ENCODE peak calls at places on chromosomes 1 and 21, in nine cellular contexts. B is transverse colon, P is GM23338, W is WERI-Rb-1, X is cardiac muscle cell, V is brain microvascular endothelial cell, Y is vagina, T is neural crest cell, N is lung. U is an unnamed sample.

GRCh38 chr1:6942990-6943389 is 157.7 kb downstream of the CAMTA1 start:
- DNase-seq in B (no peak), P (no peak), W (no peak), X (no peak), V (no peak), Y (no peak), T (no peak), N (no peak), U (no peak)

GRCh38 chr1:36154765-36155559 is 998 bp upstream of the MAP7D1 start:
- DNase-seq in B (peak; percentile 37), P (peak; percentile 48), W (peak; percentile 32), X (peak; percentile 37), V (no peak), Y (no peak), T (peak; percentile 41), N (no peak), U (no peak)

GRCh38 chr21:42465008-42465878 is 30.8 kb downstream of the RSPH1 start:
- DNase-seq in B (peak; percentile 34), P (no peak), W (no peak), X (peak; percentile 54), V (peak; percentile 19), Y (no peak), T (no peak), N (no peak), U (no peak)

GRCh38 chr1:196723325-196724185 is 51.1 kb upstream of the CFHR3 start:
- DNase-seq in B (peak; percentile 55), P (peak; percentile 92), W (peak; percentile 95), X (peak; percentile 40), V (peak; percentile 47), Y (no peak), T (peak; percentile 27), N (peak; percentile 45), U (peak; percentile 6)

GRCh38 chr1:43418858-43419257 is 29.2 kb downstream of the SZT2 start:
- DNase-seq in B (no peak), P (no peak), W (no peak), X (no peak), V (no peak), Y (no peak), T (no peak), N (no peak), U (no peak)

GRCh38 chr1:59138402-59138801 is 158.5 kb upstream of the FGGY start:
- DNase-seq in B (no peak), P (no peak), W (no peak), X (no peak), V (no peak), Y (no peak), T (no peak), N (no peak), U (no peak)

GRCh38 chr1:161287482-161288054 is 22.2 kb downstream of the MPZ start:
- DNase-seq in B (no peak), P (no peak), W (no peak), X (no peak), V (no peak), Y (no peak), T (no peak), N (no peak), U (no peak)

GRCh38 chr1:162371611-162372010 is 5.0 kb downstream of the SPATA46 start:
- DNase-seq in B (no peak), P (no peak), W (no peak), X (no peak), V (peak; percentile 57), Y (no peak), T (no peak), N (no peak), U (no peak)

GRCh38 chr1:61604684-61605083 is 120.3 kb downstream of the TM2D1 start:
- DNase-seq in B (no peak), P (no peak), W (no peak), X (no peak), V (no peak), Y (no peak), T (no peak), N (no peak), U (no peak)

GRCh38 chr21:14797543-14797942 is 251.4 kb upstream of the SAMSN1 start:
- DNase-seq in B (no peak), P (no peak), W (no peak), X (no peak), V (no peak), Y (no peak), T (no peak), N (no peak), U (no peak)

GRCh38 chr1:197776348-197777082 is 1.2 kb upstream of the DENND1B start:
- DNase-seq in B (no peak), P (no peak), W (no peak), X (peak; percentile 19), V (no peak), Y (no peak), T (no peak), N (no peak), U (no peak)

GRCh38 chr1:47547753-47548152 is 109.9 kb downstream of the FOXD2 start:
- DNase-seq in B (no peak), P (peak; percentile 23), W (no peak), X (peak; percentile 6), V (peak; percentile 11), Y (no peak), T (no peak), N (no peak), U (no peak)

GRCh38 chr1:47548188-47548587 is 110.3 kb downstream of the FOXD2 start:
- DNase-seq in B (no peak), P (peak; percentile 25), W (no peak), X (no peak), V (no peak), Y (no peak), T (no peak), N (no peak), U (no peak)

GRCh38 chr1:47549532-47549931 is 111.7 kb downstream of the FOXD2 start:
- DNase-seq in B (no peak), P (peak; percentile 22), W (no peak), X (no peak), V (no peak), Y (no peak), T (no peak), N (no peak), U (no peak)

DNA sequence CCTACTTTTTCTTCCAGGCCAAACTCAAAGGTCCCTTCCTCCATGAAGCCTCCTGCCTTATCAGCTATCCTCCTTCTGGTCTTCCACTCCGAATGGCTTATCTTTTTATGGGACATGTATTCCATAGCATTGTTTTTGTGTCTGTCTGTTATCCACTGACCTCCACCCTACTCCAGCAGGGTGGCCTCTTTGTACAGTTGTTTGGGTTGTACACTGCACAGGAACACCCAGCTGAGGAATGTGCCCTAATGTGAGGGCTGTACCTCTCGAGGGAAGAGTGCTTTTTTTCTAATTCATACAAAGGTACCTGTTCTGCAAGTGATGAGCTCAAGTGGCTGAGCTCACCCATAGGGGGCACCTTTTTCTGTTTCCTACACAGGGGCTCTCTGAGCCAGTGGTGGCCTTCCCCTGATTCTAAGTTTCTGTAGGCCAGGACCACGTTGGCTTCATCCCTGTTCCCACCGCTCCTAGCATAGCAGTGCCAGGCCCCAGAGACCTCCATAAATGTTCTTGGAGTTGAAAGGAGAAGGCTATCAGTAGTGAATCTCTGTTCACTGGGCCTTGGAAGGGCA is 108.2 kb downstream of the FOXD2 start:
- DNase-seq in B (no peak), P (peak; percentile 46), W (no peak), X (no peak), V (no peak), Y (no peak), T (no peak), N (no peak), U (no peak)
- TF ChIP-seq CTCF in B (no peak), P (peak; percentile 43), W (peak; percentile 44), X (no peak), V (peak; percentile 9), Y (no peak), T (peak; percentile 36), N (no peak), U (no peak)

DNA sequence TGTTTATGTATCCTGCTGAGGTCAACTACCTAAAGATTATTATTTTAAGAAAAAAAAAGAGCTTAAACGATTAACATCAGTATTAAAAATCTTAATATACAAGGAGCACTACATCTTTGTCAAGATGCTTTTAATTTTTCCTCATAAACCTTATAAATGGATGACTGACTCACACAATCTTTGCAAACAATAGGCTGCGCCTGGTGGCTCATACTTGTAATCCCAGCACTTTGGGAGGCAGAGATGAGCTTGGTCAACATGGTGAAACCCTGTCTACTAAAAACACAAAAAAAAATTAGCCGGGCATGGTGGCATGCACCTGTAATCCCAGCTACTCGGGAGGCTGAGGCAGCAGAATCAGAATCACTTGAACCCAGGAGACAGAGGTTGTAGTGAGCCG is 1.7 kb downstream of the KHDC4 start:
- DNase-seq in B (no peak), P (no peak), W (no peak), X (no peak), V (no peak), Y (no peak), T (no peak), N (no peak), U (no peak)
- TF ChIP-seq CTCF in B (no peak), P (no peak), W (no peak), X (no peak), V (no peak), Y (no peak), T (no peak), N (no peak), U (no peak)

DNA sequence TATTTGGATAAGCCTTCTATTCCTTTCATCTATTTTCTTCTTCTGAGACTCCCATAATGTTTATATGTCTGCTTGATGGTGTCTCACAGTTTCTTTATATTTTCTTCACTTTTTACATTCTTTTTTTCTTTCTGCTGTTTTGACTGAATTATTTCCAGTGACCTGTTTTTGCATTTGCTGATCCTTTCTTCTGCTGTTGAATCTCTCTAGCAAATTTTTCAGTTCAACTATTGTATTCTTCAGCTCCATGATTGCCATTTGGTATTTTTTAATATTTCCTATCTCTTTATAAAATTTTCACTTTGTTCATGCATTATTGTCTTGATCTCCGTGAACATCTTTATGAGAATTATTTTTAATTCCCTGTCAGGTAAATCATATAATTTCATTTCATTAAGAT is 122.3 kb upstream of the ST6GALNAC5 start:
- DNase-seq in B (no peak), P (no peak), W (no peak), X (no peak), V (no peak), Y (no peak), T (no peak), N (no peak), U (no peak)
- TF ChIP-seq CTCF in B (no peak), P (no peak), W (no peak), X (no peak), V (no peak), Y (no peak), T (no peak), N (no peak), U (no peak)

GRCh38 chr1:17460265-17460664 is 20.8 kb upstream of the RCC2 start:
- DNase-seq in B (no peak), P (no peak), W (no peak), X (no peak), V (no peak), Y (no peak), T (no peak), N (no peak), U (no peak)

GRCh38 chr1:17466359-17466758 is 26.9 kb upstream of the RCC2 start:
- DNase-seq in B (no peak), P (peak; percentile 63), W (no peak), X (no peak), V (no peak), Y (no peak), T (no peak), N (no peak), U (no peak)

GRCh38 chr1:17462677-17463076 is 23.2 kb upstream of the RCC2 start:
- DNase-seq in B (no peak), P (no peak), W (no peak), X (no peak), V (no peak), Y (no peak), T (no peak), N (no peak), U (no peak)

GRCh38 chr1:17463991-17464390 is 24.5 kb upstream of the RCC2 start:
- DNase-seq in B (no peak), P (no peak), W (no peak), X (no peak), V (no peak), Y (no peak), T (no peak), N (no peak), U (no peak)

GRCh38 chr1:17465186-17465585 is 25.7 kb upstream of the RCC2 start:
- DNase-seq in B (no peak), P (no peak), W (no peak), X (no peak), V (no peak), Y (no peak), T (no peak), N (no peak), U (no peak)
- TF ChIP-seq CTCF in B (no peak), P (no peak), W (no peak), X (no peak), V (no peak), Y (no peak), T (no peak), N (no peak), U (no peak)